ENCODE peak calls at places on chromosomes 12 and 14, in six cellular contexts. T is PC-9, Q is HL-60, J is cardiac muscle cell, L is DND-41, U is stomach. H is an unnamed sample. For H3K27me3, the result is how much of the 10 kb centered on the place peaks cover.

GRCh38 chr12:66197413-66198055 is 8.5 kb downstream of the IRAK3 start:
- DNase-seq in L (no peak), J (peak), T (no peak), U (no peak), Q (no peak), H (no peak)

GRCh38 chr14:54981698-54982097 is 45.2 kb downstream of the WDHD1 start:
- DNase-seq in L (no peak), J (peak), U (no peak), T (no peak), Q (no peak), H (no peak)

GRCh38 chr12:44317651-44318126 is 481.8 kb downstream of the TMEM117 start:
- DNase-seq in U (no peak), L (no peak), Q (peak), T (no peak), J (peak), H (no peak)

GRCh38 chr12:3311027-3311402 is 180.0 kb upstream of the PRMT8 start:
- DNase-seq in Q (no peak), U (peak), L (no peak), J (no peak), T (peak), H (no peak)

GRCh38 chr12:126952106-126953007 is 1314.6 kb upstream of the TMEM132C start:
- DNase-seq in Q (no peak), J (peak), L (peak), U (no peak), T (no peak), H (no peak)

GRCh38 chr12:31017535-31017934 is 56.1 kb upstream of the DDX11 start:
- DNase-seq in Q (no peak), L (no peak), T (no peak), J (no peak), U (no peak), H (no peak)

GRCh38 chr14:33282811-33283210 is 344.1 kb downstream of the NPAS3 start:
- DNase-seq in T (no peak), Q (no peak), U (no peak), J (no peak), L (no peak), H (no peak)

GRCh38 chr12:50764116-50764860 is 387 bp downstream of the ATF1 start:
- DNase-seq in U (peak), Q (no peak), T (no peak), L (peak), J (peak), H (peak)

GRCh38 chr12:82099216-82099615 is 259.0 kb downstream of the CCDC59 start:
- DNase-seq in T (no peak), L (no peak), J (no peak), Q (no peak), U (no peak), H (no peak)

GRCh38 chr12:121632069-121632970 is 6.0 kb downstream of the ORAI1 start:
- DNase-seq in T (no peak), L (no peak), J (no peak), U (no peak), Q (no peak), H (no peak)

GRCh38 chr12:100842156-100842555 is 47.6 kb downstream of the ANO4 start:
- DNase-seq in T (no peak), J (no peak), U (no peak), L (peak), Q (no peak), H (no peak)

GRCh38 chr12:13661005-13661887 is 320.2 kb downstream of the GRIN2B start:
- DNase-seq in U (peak), J (peak), L (peak), T (peak), Q (peak), H (no peak)

GRCh38 chr14:24995016-24995415 is 54.9 kb downstream of the STXBP6 start:
- DNase-seq in L (no peak), J (no peak), Q (no peak), T (no peak), U (no peak), H (no peak)

GRCh38 chr12:69284131-69284530 is 44.8 kb downstream of the CPSF6 start:
- DNase-seq in U (peak), Q (peak), T (peak), J (peak), L (no peak), H (peak)

GRCh38 chr14:56659964-56660551 is 80.5 kb downstream of the TMEM260 start:
- DNase-seq in Q (peak), T (peak), U (no peak), J (peak), L (no peak), H (no peak)

GRCh38 chr12:121590476-121591143 is 9.8 kb upstream of the KDM2B start:
- DNase-seq in T (no peak), Q (no peak), L (peak), J (peak), U (no peak), H (peak)

GRCh38 chr14:95137164-95137803 is 20.0 kb downstream of the DICER1 start:
- DNase-seq in U (no peak), L (no peak), T (no peak), Q (no peak), J (no peak), H (no peak)

GRCh38 chr12:24960222-24960855 is 11.4 kb upstream of the BCAT1 start:
- DNase-seq in U (no peak), J (peak), L (peak), Q (peak), T (peak), H (no peak)

GRCh38 chr12:2574536-2574935 is 220.2 kb upstream of the FKBP4 start:
- DNase-seq in T (no peak), J (no peak), Q (no peak), U (no peak), L (no peak), H (no peak)

GRCh38 chr12:54053625-54054441 is at the start of gene HOXC4:
- DNase-seq in J (peak), Q (no peak), U (peak), T (no peak), L (no peak), H (no peak)

GRCh38 chr14:30656190-30656632 is 34.1 kb downstream of the SCFD1 start:
- DNase-seq in Q (peak), U (no peak), J (peak), T (peak), L (peak), H (peak)

GRCh38 chr12:119593578-119594398 is at the start of gene TMEM233:
- DNase-seq in Q (no peak), J (peak), T (no peak), L (no peak), U (no peak), H (no peak)

GRCh38 chr14:94143711-94144110 is 14.3 kb upstream of the IFI27L2 start:
- DNase-seq in T (no peak), U (no peak), Q (no peak), L (no peak), J (no peak), H (no peak)

GRCh38 chr12:71684081-71684480 is 1.8 kb upstream of the TMEM19 start:
- DNase-seq in U (no peak), Q (no peak), J (no peak), T (no peak), L (no peak), H (no peak)

GRCh38 chr12:40745386-40745785 is 53.1 kb downstream of the CNTN1 start:
- DNase-seq in Q (no peak), U (no peak), J (no peak), L (no peak), T (no peak), H (no peak)

GRCh38 chr12:12563529-12563928 is 866 bp upstream of the DUSP16 start:
- DNase-seq in T (no peak), Q (no peak), U (no peak), J (peak), L (no peak), H (no peak)

GRCh38 chr12:9751204-9752144 is 9.2 kb downstream of the CD69 start:
- DNase-seq in U (no peak), L (no peak), Q (peak), T (no peak), J (peak), H (no peak)

GRCh38 chr14:24634158-24634557 is at the start of gene GZMB:
- DNase-seq in U (peak), J (no peak), Q (no peak), T (no peak), L (no peak), H (peak)

GRCh38 chr14:84098261-84098660 is 1431.7 kb upstream of the FLRT2 start:
- DNase-seq in J (no peak), U (no peak), T (no peak), Q (no peak), L (no peak), H (no peak)

GRCh38 chr12:96219700-96220206 is 25.6 kb downstream of the ELK3 start:
- DNase-seq in L (no peak), U (no peak), J (peak), Q (no peak), T (peak), H (peak)

GRCh38 chr12:10849425-10849878 is at the start of gene PRR4:
- DNase-seq in J (no peak), T (no peak), U (no peak), L (peak), Q (no peak), H (no peak)

GRCh38 chr12:116982721-116983502 is 72.2 kb downstream of the FBXW8 start:
- DNase-seq in L (no peak), T (no peak), Q (no peak), J (peak), U (no peak), H (no peak)

GRCh38 chr14:22314183-22314820 is 274.7 kb downstream of the DAD1 start:
- DNase-seq in T (no peak), U (no peak), Q (peak), J (peak), L (peak), H (no peak)
- TF ChIP-seq CTCF in T (peak), U (peak), Q (peak), J (peak), L (peak), H (no peak)

GRCh38 chr14:76954371-76954770 is 74.1 kb downstream of the IRF2BPL start:
- DNase-seq in T (no peak), L (no peak), J (no peak), Q (no peak), U (no peak), H (no peak)
- H3K27me3 ChIP-seq in T (under half), L (under half), J (under half), Q (under half), U (under half), H (under half)

DNA sequence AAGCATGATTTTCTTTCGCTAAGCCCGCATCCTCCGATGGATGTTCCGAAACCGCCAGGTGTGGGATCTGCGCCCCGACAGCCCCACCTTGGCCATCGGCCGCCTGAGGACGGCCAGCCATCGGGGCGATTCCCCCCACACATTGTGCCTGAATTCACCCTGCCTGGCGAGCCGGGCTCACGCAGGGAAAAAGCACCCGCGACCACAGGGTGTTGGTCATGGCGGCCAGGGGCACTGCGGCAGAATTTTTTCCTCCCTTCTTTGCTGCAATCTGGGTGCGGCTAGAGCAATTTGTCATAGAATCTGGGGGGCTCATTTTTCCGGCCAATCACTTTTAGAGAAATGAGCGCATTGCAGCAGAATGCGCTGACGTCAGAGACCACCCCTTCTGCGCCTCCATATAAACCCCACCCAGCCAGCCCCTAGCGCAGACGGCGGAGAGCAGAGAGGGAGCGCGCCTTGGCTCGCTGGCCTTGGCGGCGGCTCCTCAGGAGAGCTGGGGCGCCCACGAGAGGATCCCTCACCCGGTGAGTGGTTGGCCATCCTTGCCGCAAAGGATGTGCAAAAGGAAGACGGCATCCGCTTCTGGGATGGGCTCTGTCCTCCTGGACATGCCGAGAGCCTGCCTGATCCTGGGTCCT is at the start of gene MEG3:
- DNase-seq in J (peak), L (no peak), U (no peak), Q (no peak), T (no peak), H (no peak)
- H3K4me3 ChIP-seq in J (no peak), L (no peak), U (peak), Q (no peak), T (no peak), H (no peak)

GRCh38 chr14:69072584-69072983 is 80.3 kb downstream of the DCAF5 start:
- DNase-seq in L (no peak), T (no peak), J (no peak), Q (no peak), U (no peak), H (no peak)

GRCh38 chr14:69076341-69076740 is 76.6 kb downstream of the DCAF5 start:
- DNase-seq in U (no peak), L (no peak), J (no peak), Q (no peak), T (no peak), H (no peak)

GRCh38 chr14:69073429-69073828 is 79.5 kb downstream of the DCAF5 start:
- DNase-seq in J (no peak), Q (no peak), U (no peak), T (no peak), L (no peak), H (no peak)

GRCh38 chr14:69077841-69078240 is 75.1 kb downstream of the DCAF5 start:
- DNase-seq in Q (no peak), T (peak), J (peak), U (no peak), L (no peak), H (no peak)

DNA sequence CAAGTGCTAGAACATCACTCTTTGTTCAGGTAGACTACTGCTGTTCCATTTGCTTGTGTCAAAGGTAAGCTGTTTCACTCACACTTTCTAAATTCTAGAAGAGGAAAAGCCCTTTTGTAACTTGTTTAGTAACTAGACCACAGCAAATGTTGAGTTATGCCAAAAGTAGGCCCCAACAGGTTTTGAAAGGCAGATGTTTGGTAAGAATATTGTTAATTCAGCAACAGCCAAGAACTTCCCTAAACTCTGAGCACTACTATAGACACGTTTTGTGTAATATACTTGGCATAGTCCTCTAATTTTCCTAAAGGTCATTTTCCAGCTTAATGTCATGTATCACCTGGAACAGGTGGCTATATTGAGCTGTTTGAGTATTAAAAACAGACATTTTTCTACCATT is 79.0 kb downstream of the DCAF5 start:
- DNase-seq in J (no peak), U (no peak), Q (peak), L (no peak), T (no peak), H (no peak)
- TF ChIP-seq CTCF in J (no peak), U (no peak), Q (no peak), L (no peak), T (no peak), H (no peak)

DNA sequence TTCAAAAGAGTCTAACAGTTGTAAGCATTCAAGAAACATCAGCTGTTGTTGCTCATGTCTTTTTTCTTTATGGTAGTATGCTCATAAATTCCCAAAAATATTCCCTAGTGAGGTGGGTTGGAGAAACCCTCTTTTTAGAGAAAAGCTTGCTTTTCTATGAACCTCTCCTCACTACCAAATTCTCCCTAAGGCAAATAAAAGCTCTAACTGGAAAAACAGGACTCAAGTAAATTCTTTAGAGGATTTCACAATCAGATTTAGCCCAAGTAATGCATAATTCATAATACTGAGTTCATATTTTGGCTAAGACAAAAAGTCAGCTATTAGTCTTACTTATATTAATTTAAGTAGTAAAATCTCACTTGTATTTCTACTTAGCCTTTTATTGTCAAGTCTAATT is 59.1 kb downstream of the DIO2 start:
- DNase-seq in L (no peak), U (no peak), J (no peak), Q (no peak), T (no peak), H (no peak)
- H3K27me3 ChIP-seq in L (under half), U (under half), J (under half), Q (under half), T (under half), H (under half)

DNA sequence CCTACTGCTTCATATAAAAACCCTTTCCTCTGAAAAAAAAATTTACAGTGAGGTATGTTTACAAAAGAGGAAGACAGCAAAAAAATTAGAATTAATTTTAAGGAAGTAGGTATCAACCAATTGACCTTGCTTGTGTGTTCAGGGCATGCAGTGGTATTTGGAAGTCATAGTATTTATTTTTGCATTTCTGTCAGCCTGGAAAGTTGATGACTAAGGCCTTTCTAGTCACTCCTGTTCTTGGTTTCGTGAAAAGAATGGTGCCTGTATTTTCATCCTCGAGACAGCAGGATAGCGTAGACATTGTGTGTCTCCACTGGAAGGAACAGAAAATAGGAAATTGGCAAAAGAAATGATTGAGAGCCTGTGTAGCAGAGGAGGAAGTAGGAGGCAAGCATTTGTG is 24.5 kb downstream of the SLC16A7 start:
- DNase-seq in T (no peak), Q (peak), L (no peak), J (no peak), U (no peak), H (no peak)
- H3K4me3 ChIP-seq in T (no peak), Q (peak), L (no peak), J (no peak), U (no peak), H (no peak)

DNA sequence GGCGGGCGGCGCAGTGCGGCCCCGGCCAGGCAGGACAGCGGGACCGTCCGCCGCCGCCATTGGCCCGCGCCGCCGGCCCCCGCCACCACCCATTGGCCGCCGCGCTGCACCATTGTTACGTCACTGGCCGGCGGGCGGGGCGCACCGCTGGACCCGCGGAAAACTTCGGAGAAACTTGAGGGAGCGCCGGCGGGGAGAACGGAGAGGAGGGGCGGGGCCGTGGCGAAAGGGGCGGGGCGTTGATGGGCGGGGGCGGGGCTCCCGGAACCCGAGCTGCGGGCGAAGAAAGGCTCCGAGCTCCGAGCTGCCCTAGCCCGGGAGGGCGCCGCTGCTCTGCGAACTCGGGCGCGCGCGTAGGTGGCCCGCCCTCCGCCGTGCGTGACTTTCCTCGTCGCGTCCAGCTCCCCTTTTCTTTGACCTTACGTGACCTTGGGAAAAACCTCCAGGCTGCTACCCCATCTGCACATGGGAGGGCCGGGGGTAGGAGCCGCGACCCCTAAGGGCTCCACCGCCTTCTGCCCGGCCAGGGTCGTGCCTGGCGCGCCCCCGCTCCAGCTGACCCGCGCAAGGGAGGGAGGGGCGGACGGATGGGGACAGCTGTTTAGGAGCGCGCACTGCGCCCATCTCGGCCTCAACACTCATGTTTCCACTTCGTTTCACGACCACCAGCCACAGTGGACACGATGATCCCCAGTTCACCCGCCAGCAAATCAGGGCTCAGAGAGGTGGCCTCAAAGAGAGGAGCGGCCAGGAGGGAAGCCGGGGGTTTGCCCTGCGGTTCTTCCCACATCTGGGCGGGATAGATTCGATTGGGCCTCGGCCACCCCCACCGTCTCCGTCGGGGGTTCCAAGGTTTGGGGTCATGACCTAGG is at the start of gene ANKRD9:
- DNase-seq in J (peak), L (no peak), Q (peak), U (peak), T (peak), H (peak)
- TF ChIP-seq CTCF in J (no peak), L (no peak), Q (no peak), U (no peak), T (no peak), H (no peak)

GRCh38 chr12:130592641-130593040 is 123.5 kb downstream of the RIMBP2 start:
- DNase-seq in L (no peak), Q (no peak), T (no peak), J (no peak), U (no peak), H (no peak)
- H3K27me3 ChIP-seq in L (under half), Q (under half), T (half or more), J (under half), U (under half), H (under half)

GRCh38 chr14:97368900-97369564 is 571.9 kb downstream of the VRK1 start:
- DNase-seq in Q (no peak), T (no peak), U (no peak), L (no peak), J (no peak), H (no peak)

GRCh38 chr14:97361181-97361580 is 564.0 kb downstream of the VRK1 start:
- DNase-seq in T (no peak), L (no peak), U (no peak), J (no peak), Q (no peak), H (no peak)

GRCh38 chr14:97369901-97370300 is 572.7 kb downstream of the VRK1 start:
- DNase-seq in U (no peak), J (no peak), L (no peak), Q (no peak), T (no peak), H (no peak)

GRCh38 chr14:97367278-97367677 is 570.1 kb downstream of the VRK1 start:
- DNase-seq in Q (no peak), J (no peak), T (no peak), U (no peak), L (no peak), H (no peak)

GRCh38 chr14:97366400-97366799 is 569.2 kb downstream of the VRK1 start:
- DNase-seq in L (no peak), J (no peak), Q (no peak), T (no peak), U (no peak), H (no peak)
- H3K4me3 ChIP-seq in L (no peak), J (no peak), Q (no peak), T (no peak), U (no peak), H (no peak)

GRCh38 chr14:58887931-58888330 is 250.2 kb downstream of the DACT1 start:
- DNase-seq in J (peak), L (no peak), T (no peak), U (no peak), Q (no peak), H (no peak)

GRCh38 chr14:58881433-58881832 is 243.7 kb downstream of the DACT1 start:
- DNase-seq in Q (no peak), L (no peak), J (no peak), U (no peak), T (no peak), H (no peak)

GRCh38 chr14:58878740-58879139 is 241.0 kb downstream of the DACT1 start:
- DNase-seq in U (no peak), J (no peak), T (no peak), Q (no peak), L (no peak), H (no peak)

GRCh38 chr14:58882577-58883018 is 244.8 kb downstream of the DACT1 start:
- DNase-seq in U (no peak), L (no peak), J (peak), Q (no peak), T (no peak), H (no peak)

GRCh38 chr14:58884442-58884841 is 246.7 kb downstream of the DACT1 start:
- DNase-seq in T (no peak), L (no peak), Q (no peak), J (no peak), U (no peak), H (no peak)
- TF ChIP-seq CTCF in T (peak), L (peak), Q (peak), J (no peak), U (no peak), H (no peak)

H was measured in CD8-positive, alpha-beta T cell.